ENCODE peak calls at places on chromosomes 11 and 22, in four cellular contexts. G, M, D and F are unnamed samples.

GRCh38 chr22:26656896-26657851 is at the start of gene MIAT:
- DNase-seq in G (no peak), M (peak), D (peak), F (no peak)

GRCh38 chr11:59615132-59615636 is 390 bp downstream of the OSBP start:
- DNase-seq in G (no peak), M (peak), D (peak), F (no peak)

GRCh38 chr22:22929381-22930221 is 42.0 kb downstream of the IGLL5 start:
- DNase-seq in G (no peak), M (no peak), D (no peak), F (no peak)

GRCh38 chr22:29914165-29914564 is 31.2 kb downstream of the MTMR3 start:
- DNase-seq in G (peak), M (peak), D (peak), F (peak)

GRCh38 chr11:93633835-93634234 is 27.6 kb upstream of the CEP295 start:
- DNase-seq in G (no peak), M (no peak), D (no peak), F (no peak)

GRCh38 chr22:40332319-40332781 is 13.9 kb upstream of the ADSL start:
- DNase-seq in G (peak), M (peak), D (peak), F (no peak)

GRCh38 chr11:95011376-95011775 is 13.7 kb upstream of the KDM4E start:
- DNase-seq in G (no peak), M (no peak), D (no peak), F (no peak)

GRCh38 chr11:47889714-47890441 is 41.7 kb upstream of the NUP160 start:
- DNase-seq in G (no peak), M (no peak), D (no peak), F (no peak)

GRCh38 chr11:119461250-119461963 is 38.4 kb upstream of the THY1 start:
- DNase-seq in G (peak), M (no peak), D (no peak), F (no peak)

GRCh38 chr22:39388261-39389011 is 11.1 kb upstream of the TAB1 start:
- DNase-seq in G (peak), M (peak), D (peak), F (peak)

GRCh38 chr11:117887431-117888139 is 11.1 kb upstream of the FXYD6 start:
- DNase-seq in G (no peak), M (no peak), D (no peak), F (no peak)

GRCh38 chr11:19084661-19085315 is 24.3 kb upstream of the MRGPRX2 start:
- DNase-seq in G (no peak), M (no peak), D (no peak), F (peak)

GRCh38 chr11:130206141-130206540 is 46.6 kb downstream of the ST14 start:
- DNase-seq in G (no peak), M (no peak), D (no peak), F (no peak)

GRCh38 chr22:39698106-39698505 is 127.6 kb downstream of the CACNA1I start:
- DNase-seq in G (no peak), M (no peak), D (no peak), F (no peak)

GRCh38 chr11:26332572-26332915 is 614 bp downstream of the ANO3 start:
- DNase-seq in G (no peak), M (no peak), D (peak), F (no peak)

GRCh38 chr11:61828629-61829407 is 718 bp downstream of the FADS2 start:
- DNase-seq in G (peak), M (peak), D (peak), F (peak)

GRCh38 chr11:11157201-11157600 is 195.8 kb downstream of the CSNK2A3 start:
- DNase-seq in G (no peak), M (peak), D (peak), F (peak)

GRCh38 chr22:43439368-43440102 is 27.7 kb downstream of the MPPED1 start:
- DNase-seq in G (no peak), M (no peak), D (no peak), F (no peak)

GRCh38 chr11:27475622-27476021 is 3.0 kb upstream of the LGR4 start:
- DNase-seq in G (no peak), M (no peak), D (no peak), F (no peak)

GRCh38 chr22:46612904-46613605 is 7.1 kb upstream of the GRAMD4 start:
- DNase-seq in G (no peak), M (no peak), D (no peak), F (no peak)

GRCh38 chr22:49629586-49630447 is 197.9 kb downstream of the BRD1 start:
- DNase-seq in G (no peak), M (no peak), D (no peak), F (no peak)

GRCh38 chr11:17763703-17764102 is 29.1 kb downstream of the KCNC1 start:
- DNase-seq in G (no peak), M (no peak), D (no peak), F (no peak)

GRCh38 chr11:112834277-112834755 is 126.9 kb upstream of the NCAM1 start:
- DNase-seq in G (no peak), M (no peak), D (no peak), F (no peak)

GRCh38 chr22:47175151-47175760 is 412.8 kb downstream of the TBC1D22A start:
- DNase-seq in G (no peak), M (no peak), D (peak), F (peak)

GRCh38 chr11:112523917-112524316 is 263.3 kb upstream of the PLET1 start:
- DNase-seq in G (no peak), M (no peak), D (no peak), F (no peak)

GRCh38 chr11:67374571-67375276 is 1.3 kb upstream of the CLCF1 start:
- DNase-seq in G (no peak), M (no peak), D (no peak), F (peak)
- H3K4me3 ChIP-seq in G (peak), M (no peak), D (no peak), F (peak)

GRCh38 chr11:85811624-85812023 is 683 bp upstream of the SYTL2 start:
- DNase-seq in G (no peak), M (no peak), D (no peak), F (no peak)
- H3K4me3 ChIP-seq in G (peak), M (peak), D (peak), F (peak)

GRCh38 chr11:125356736-125357292 is 139.3 kb downstream of the FEZ1 start:
- DNase-seq in G (no peak), M (no peak), D (no peak), F (no peak)

GRCh38 chr11:125357551-125357950 is 138.5 kb downstream of the FEZ1 start:
- DNase-seq in G (no peak), M (no peak), D (no peak), F (no peak)

GRCh38 chr11:125359130-125359529 is 136.9 kb downstream of the FEZ1 start:
- DNase-seq in G (no peak), M (no peak), D (no peak), F (no peak)

GRCh38 chr11:125358254-125358840 is 137.7 kb downstream of the FEZ1 start:
- DNase-seq in G (peak), M (no peak), D (peak), F (peak)

DNA sequence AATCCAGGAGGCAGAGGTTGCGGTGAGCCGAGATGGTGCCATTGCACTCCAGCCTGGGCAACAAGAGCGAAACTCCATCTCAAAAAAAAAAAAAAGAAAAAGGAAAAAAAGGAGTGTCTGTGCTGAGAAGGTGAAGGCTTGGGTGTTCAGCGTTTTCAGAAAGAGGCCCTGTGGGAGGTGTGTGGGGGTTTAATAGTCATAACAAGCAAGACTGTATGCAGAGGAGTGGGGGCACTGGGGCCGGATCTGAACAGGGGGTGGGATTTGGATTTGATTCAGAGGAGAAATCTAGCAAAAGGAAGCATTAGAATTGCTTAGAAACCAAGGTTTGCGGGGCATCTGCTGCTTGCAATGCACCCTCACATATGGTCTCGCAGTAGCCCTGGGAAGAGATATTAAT is 136.0 kb downstream of the FEZ1 start:
- DNase-seq in G (no peak), M (no peak), D (no peak), F (no peak)
- H3K4me3 ChIP-seq in G (no peak), M (no peak), D (no peak), F (no peak)

GRCh38 chr11:78586452-78587046 is 11.9 kb upstream of the NARS2 start:
- DNase-seq in G (no peak), M (peak), D (peak), F (no peak)
- H3K4me3 ChIP-seq in G (no peak), M (no peak), D (no peak), F (no peak)

DNA sequence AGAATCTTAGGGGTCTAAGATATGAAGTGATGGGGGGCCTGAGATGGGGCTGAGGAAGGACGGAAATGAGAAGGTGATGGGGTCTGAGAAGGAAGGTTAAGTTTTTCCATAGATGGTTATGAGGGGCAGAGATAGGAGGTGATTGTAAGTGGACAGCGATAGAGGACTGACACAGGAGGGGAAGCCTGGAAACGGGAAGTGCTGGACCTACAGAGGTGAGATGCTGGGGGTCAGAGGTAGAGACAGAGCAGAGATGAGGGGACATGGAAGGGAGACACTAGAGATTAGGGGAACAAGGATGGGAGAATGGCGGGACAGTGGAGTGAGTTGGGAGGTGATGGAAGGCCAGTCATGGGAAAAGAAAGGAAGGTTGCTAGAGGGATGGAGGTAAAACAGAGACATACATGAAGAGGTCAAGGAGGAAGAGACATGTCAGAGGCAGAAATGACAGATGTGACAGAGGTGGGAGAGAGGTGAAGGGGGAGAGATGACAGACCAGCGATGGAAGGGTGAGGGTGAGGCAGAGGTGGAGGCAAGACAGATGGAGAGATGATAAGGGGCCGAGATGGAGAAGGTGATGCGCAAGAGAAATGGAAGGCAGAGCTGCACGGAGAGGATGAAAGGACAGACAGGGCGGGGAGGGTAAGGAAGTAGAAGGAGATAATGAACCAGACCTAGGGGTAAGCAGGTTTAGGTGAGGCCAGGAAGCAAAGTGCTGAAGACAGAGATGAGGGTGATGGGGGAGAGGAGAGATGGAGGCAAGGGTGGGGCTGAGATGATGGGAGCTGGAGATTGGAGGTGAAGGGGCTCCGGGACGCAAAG is 50.8 kb downstream of the SLC22A12 start:
- DNase-seq in G (no peak), M (no peak), D (no peak), F (no peak)
- H3K4me3 ChIP-seq in G (no peak), M (no peak), D (no peak), F (no peak)

GRCh38 chr11:46555269-46556054 is 38.4 kb downstream of the AMBRA1 start:
- DNase-seq in G (peak), M (no peak), D (peak), F (peak)

GRCh38 chr11:46557684-46558151 is 36.1 kb downstream of the AMBRA1 start:
- DNase-seq in G (peak), M (peak), D (no peak), F (no peak)

GRCh38 chr11:46562527-46562926 is 31.3 kb downstream of the AMBRA1 start:
- DNase-seq in G (no peak), M (no peak), D (no peak), F (no peak)

GRCh38 chr11:46560300-46561025 is 33.4 kb downstream of the AMBRA1 start:
- DNase-seq in G (no peak), M (no peak), D (peak), F (peak)

DNA sequence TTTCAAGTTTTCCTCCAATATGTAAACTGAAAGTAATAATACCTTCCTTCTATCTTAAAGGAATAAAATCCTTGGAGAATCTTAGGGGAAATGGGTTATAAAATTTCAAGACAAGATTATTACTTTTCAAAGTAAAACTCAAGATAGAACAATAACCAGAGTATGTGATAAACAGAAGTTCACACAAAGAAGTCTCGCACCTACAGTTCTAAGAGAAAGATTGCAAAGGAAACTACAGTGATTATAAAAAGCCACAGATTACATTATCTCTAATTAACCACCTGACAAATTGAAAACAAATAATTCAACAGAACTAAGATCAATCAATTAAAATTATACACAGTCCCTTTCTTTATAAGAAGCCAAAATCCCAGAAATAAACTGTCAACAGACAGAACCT is 34.0 kb downstream of the AMBRA1 start:
- DNase-seq in G (no peak), M (no peak), D (no peak), F (no peak)
- H3K4me3 ChIP-seq in G (no peak), M (no peak), D (no peak), F (no peak)

GRCh38 chr11:2402106-2402505 is 1.6 kb downstream of the TSSC4 start:
- DNase-seq in G (no peak), M (no peak), D (no peak), F (no peak)
- H3K4me3 ChIP-seq in G (peak), M (peak), D (no peak), F (peak)

DNA sequence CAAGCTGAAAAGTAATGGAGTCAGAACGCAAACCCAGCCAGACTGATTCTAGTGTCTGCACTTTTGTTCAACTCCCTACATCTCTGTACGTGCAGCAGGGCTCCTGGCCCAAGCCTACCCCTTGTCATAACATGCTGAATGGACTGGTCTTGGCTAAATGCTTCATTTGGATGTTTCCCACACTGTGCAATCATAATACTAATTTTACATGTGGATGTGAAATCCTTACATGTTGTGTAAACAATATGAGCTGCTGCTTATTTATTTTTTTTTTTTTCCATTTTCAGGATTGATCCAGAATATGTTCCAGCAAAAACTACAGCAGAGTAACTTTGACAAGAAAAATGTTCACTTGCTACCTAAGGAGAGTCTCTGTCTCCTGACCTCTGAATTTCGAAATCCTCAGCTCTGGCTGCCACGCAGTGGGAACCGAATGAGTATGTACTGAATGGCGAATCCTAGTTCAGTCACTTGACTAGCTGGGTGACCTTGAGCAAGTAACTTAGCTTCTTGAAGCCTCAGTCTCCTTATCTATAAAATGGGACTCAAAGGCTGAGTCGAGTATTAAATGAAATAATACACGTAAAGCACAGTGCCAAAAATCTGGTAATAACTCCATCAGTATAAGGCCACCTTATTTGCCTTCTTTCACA is 133.4 kb downstream of the EHF start:
- DNase-seq in G (no peak), M (peak), D (peak), F (peak)
- H3K4me3 ChIP-seq in G (no peak), M (no peak), D (no peak), F (no peak)

GRCh38 chr11:96524475-96524874 is 134.7 kb downstream of the JRKL start:
- DNase-seq in G (no peak), M (no peak), D (peak), F (no peak)
- H3K4me3 ChIP-seq in G (no peak), M (no peak), D (no peak), F (no peak)